ENCODE peak calls at places on chromosomes 13 and 19, in eight cellular contexts. F is SK-N-MC; Y is NCI-H1092 treated with DMSO at 0.1 percent for 48 hours; D is amygdala; Q is NCI-H748 treated with DMSO at 0.1 percent for 48 hours; T is GM06990; E is HepG2; O is CD4-positive, alpha-beta T cell. S is an unnamed sample.

GRCh38 chr13:59771272-59771671 is 392.5 kb downstream of the DIAPH3 start:
- DNase-seq in E (peak), D (no peak), Q (no peak), O (no peak), F (no peak), T (no peak), Y (peak), S (no peak)

GRCh38 chr19:10808937-10809655 is 26.9 kb downstream of the TMED1 start:
- DNase-seq in Q (no peak), D (no peak), T (no peak), O (no peak), E (no peak), Y (no peak), F (no peak), S (no peak)

GRCh38 chr19:33407716-33408115 is 34.2 kb downstream of the CEBPG start:
- DNase-seq in O (no peak), F (no peak), T (no peak), Y (no peak), Q (no peak), E (no peak), D (no peak), S (no peak)

GRCh38 chr13:107301724-107302374 is 733.9 kb upstream of the ARGLU1 start:
- DNase-seq in T (no peak), Y (peak), O (no peak), E (no peak), D (no peak), Q (peak), F (no peak), S (no peak)

GRCh38 chr13:49561064-49561410 is 24.3 kb downstream of the RCBTB1 start:
- DNase-seq in O (no peak), Y (no peak), E (peak), F (no peak), T (no peak), Q (no peak), D (no peak), S (peak)

GRCh38 chr19:34044011-34044410 is 128.3 kb upstream of the LSM14A start:
- DNase-seq in D (no peak), T (no peak), Y (no peak), O (no peak), E (no peak), F (no peak), Q (no peak), S (no peak)

GRCh38 chr13:66659291-66660012 is 570.7 kb downstream of the PCDH9 start:
- DNase-seq in Y (no peak), E (no peak), D (no peak), O (no peak), F (no peak), Q (no peak), T (no peak), S (no peak)

GRCh38 chr19:48628486-48629296 is 8.5 kb downstream of the DBP start:
- DNase-seq in F (no peak), O (no peak), T (no peak), E (no peak), D (no peak), Y (no peak), Q (no peak), S (no peak)

GRCh38 chr19:33513424-33513823 is 8.2 kb downstream of the PEPD start:
- DNase-seq in Q (no peak), O (no peak), T (no peak), D (no peak), F (no peak), Y (no peak), E (no peak), S (no peak)

GRCh38 chr19:45323671-45324081 is 1.0 kb upstream of the CKM start:
- DNase-seq in T (no peak), Q (no peak), D (no peak), O (no peak), Y (no peak), E (no peak), F (no peak), S (no peak)

GRCh38 chr13:102405499-102406079 is 3.7 kb upstream of the FGF14 start:
- DNase-seq in T (no peak), Y (no peak), Q (no peak), E (no peak), D (no peak), F (no peak), O (no peak), S (no peak)

GRCh38 chr13:108962652-108963051 is 333.2 kb downstream of the MYO16 start:
- DNase-seq in F (no peak), E (no peak), Y (no peak), Q (no peak), D (no peak), O (no peak), T (no peak), S (no peak)

GRCh38 chr13:113537909-113538688 is 46.5 kb upstream of the TFDP1 start:
- DNase-seq in F (no peak), Y (no peak), E (no peak), D (no peak), Q (no peak), T (no peak), O (no peak), S (no peak)

GRCh38 chr19:1411255-1412191 is 4.1 kb downstream of the DAZAP1 start:
- DNase-seq in D (peak), Q (no peak), O (no peak), F (no peak), T (no peak), Y (no peak), E (no peak), S (no peak)

GRCh38 chr13:62088155-62088554 is 672.5 kb upstream of the PCDH20 start:
- DNase-seq in F (no peak), O (no peak), Q (no peak), E (no peak), Y (no peak), T (no peak), D (no peak), S (no peak)

GRCh38 chr19:13723206-13723605 is 41.1 kb upstream of the MRI1 start:
- DNase-seq in Q (no peak), E (no peak), D (no peak), T (no peak), F (no peak), Y (no peak), O (no peak), S (no peak)

GRCh38 chr13:49400755-49401659 is 42.9 kb downstream of the CAB39L start:
- DNase-seq in E (no peak), Q (no peak), Y (no peak), F (no peak), O (no peak), T (no peak), D (peak), S (no peak)

GRCh38 chr19:12834976-12835757 is 788 bp upstream of the RTBDN start:
- DNase-seq in Q (peak), F (no peak), D (no peak), E (no peak), Y (peak), T (no peak), O (no peak), S (peak)

GRCh38 chr13:20988033-20988908 is 73.1 kb downstream of the LATS2 start:
- DNase-seq in T (no peak), Q (no peak), D (no peak), Y (no peak), F (no peak), O (no peak), E (no peak), S (no peak)

GRCh38 chr13:32409561-32410440 is 18.1 kb downstream of the N4BP2L1 start:
- DNase-seq in Q (peak), E (no peak), F (no peak), T (no peak), O (no peak), D (peak), Y (peak), S (no peak)

GRCh38 chr13:91346848-91347211 is 657 bp upstream of the MIR17HG start:
- DNase-seq in D (no peak), F (no peak), E (no peak), Q (peak), O (peak), T (peak), Y (peak), S (peak)

GRCh38 chr19:13521066-13521465 is 14.8 kb upstream of the CACNA1A start:
- DNase-seq in Y (no peak), Q (no peak), T (no peak), O (no peak), F (no peak), D (no peak), E (no peak), S (no peak)

GRCh38 chr19:2271516-2272103 is 10.4 kb downstream of the PEAK3 start:
- DNase-seq in D (no peak), Y (no peak), E (no peak), Q (no peak), F (no peak), T (no peak), O (no peak), S (no peak)

GRCh38 chr13:23922005-23922932 is 25.0 kb upstream of the C1QTNF9B start:
- DNase-seq in F (no peak), D (no peak), Y (no peak), E (no peak), Q (no peak), T (no peak), O (no peak), S (no peak)

GRCh38 chr13:109900723-109901122 is 114.3 kb upstream of the IRS2 start:
- DNase-seq in O (no peak), E (no peak), D (no peak), Y (no peak), T (no peak), F (no peak), Q (no peak), S (no peak)

S was measured in HuH-7.